ENCODE peak calls at places on chromosome 13, in nine cellular contexts. One of them, this sample, is unnamed.

GRCh38 chr13:74444877-74445479 is 310.8 kb upstream of the KLF12 start:
- DNase-seq in GM23338: no peak
- DNase-seq in neural progenitor cell: no peak
- DNase-seq in GM23248: peak
- DNase-seq in OCI-LY7: no peak
- DNase-seq in PC-3: peak
- DNase-seq in MM.1S: no peak
- DNase-seq in HCT116: no peak
- DNase-seq in SK-N-SH: peak
- DNase-seq in this sample: no peak

GRCh38 chr13:73754727-73755292 is 379.4 kb downstream of the KLF12 start:
- DNase-seq in GM23338: peak
- DNase-seq in neural progenitor cell: peak
- DNase-seq in GM23248: peak
- DNase-seq in OCI-LY7: peak
- DNase-seq in PC-3: peak
- DNase-seq in MM.1S: peak
- DNase-seq in HCT116: peak
- DNase-seq in SK-N-SH: peak
- DNase-seq in this sample: peak

GRCh38 chr13:73870970-73871935 is 263.0 kb downstream of the KLF12 start:
- DNase-seq in GM23338: peak
- DNase-seq in neural progenitor cell: no peak
- DNase-seq in GM23248: peak
- DNase-seq in OCI-LY7: no peak
- DNase-seq in PC-3: no peak
- DNase-seq in MM.1S: no peak
- DNase-seq in HCT116: no peak
- DNase-seq in SK-N-SH: no peak
- DNase-seq in this sample: no peak

GRCh38 chr13:48857576-48857975 is 118.1 kb upstream of the FNDC3A start:
- DNase-seq in GM23338: no peak
- DNase-seq in neural progenitor cell: no peak
- DNase-seq in GM23248: no peak
- DNase-seq in OCI-LY7: no peak
- DNase-seq in PC-3: no peak
- DNase-seq in MM.1S: no peak
- DNase-seq in HCT116: no peak
- DNase-seq in SK-N-SH: no peak
- DNase-seq in this sample: no peak

GRCh38 chr13:113901231-113901630 is 37.4 kb upstream of the GAS6 start:
- DNase-seq in GM23338: no peak
- DNase-seq in neural progenitor cell: no peak
- DNase-seq in GM23248: peak
- DNase-seq in OCI-LY7: no peak
- DNase-seq in PC-3: no peak
- DNase-seq in MM.1S: no peak
- DNase-seq in HCT116: no peak
- DNase-seq in SK-N-SH: no peak
- DNase-seq in this sample: no peak

GRCh38 chr13:49046534-49046933 is 70.8 kb downstream of the FNDC3A start:
- DNase-seq in GM23338: no peak
- DNase-seq in neural progenitor cell: no peak
- DNase-seq in GM23248: peak
- DNase-seq in OCI-LY7: no peak
- DNase-seq in PC-3: no peak
- DNase-seq in MM.1S: no peak
- DNase-seq in HCT116: no peak
- DNase-seq in SK-N-SH: no peak
- DNase-seq in this sample: no peak

GRCh38 chr13:73428137-73428536 is 369.3 kb downstream of the KLF5 start:
- DNase-seq in GM23338: no peak
- DNase-seq in neural progenitor cell: no peak
- DNase-seq in GM23248: peak
- DNase-seq in OCI-LY7: no peak
- DNase-seq in PC-3: peak
- DNase-seq in MM.1S: no peak
- DNase-seq in HCT116: peak
- DNase-seq in SK-N-SH: no peak
- DNase-seq in this sample: peak

GRCh38 chr13:41496420-41497234 is 39.3 kb downstream of the RGCC start:
- DNase-seq in GM23338: no peak
- DNase-seq in neural progenitor cell: no peak
- DNase-seq in GM23248: peak
- DNase-seq in OCI-LY7: no peak
- DNase-seq in PC-3: no peak
- DNase-seq in MM.1S: peak
- DNase-seq in HCT116: no peak
- DNase-seq in SK-N-SH: no peak
- DNase-seq in this sample: no peak

GRCh38 chr13:95156208-95156607 is 145.0 kb downstream of the ABCC4 start:
- DNase-seq in GM23338: no peak
- DNase-seq in neural progenitor cell: no peak
- DNase-seq in GM23248: peak
- DNase-seq in OCI-LY7: no peak
- DNase-seq in PC-3: peak
- DNase-seq in MM.1S: no peak
- DNase-seq in HCT116: no peak
- DNase-seq in SK-N-SH: peak
- DNase-seq in this sample: no peak

GRCh38 chr13:48902421-48902820 is 73.3 kb upstream of the FNDC3A start:
- DNase-seq in GM23338: peak
- DNase-seq in neural progenitor cell: peak
- DNase-seq in GM23248: peak
- DNase-seq in OCI-LY7: no peak
- DNase-seq in PC-3: peak
- DNase-seq in MM.1S: no peak
- DNase-seq in HCT116: no peak
- DNase-seq in SK-N-SH: no peak
- DNase-seq in this sample: peak

GRCh38 chr13:99970761-99971575 is 599 bp downstream of the ZIC5 start:
- DNase-seq in GM23338: peak
- DNase-seq in neural progenitor cell: peak
- DNase-seq in GM23248: peak
- DNase-seq in OCI-LY7: no peak
- DNase-seq in PC-3: no peak
- DNase-seq in MM.1S: no peak
- DNase-seq in HCT116: no peak
- DNase-seq in SK-N-SH: peak
- DNase-seq in this sample: no peak

GRCh38 chr13:47033216-47033615 is 136.4 kb upstream of the HTR2A start:
- DNase-seq in GM23338: no peak
- DNase-seq in neural progenitor cell: no peak
- DNase-seq in GM23248: peak
- DNase-seq in OCI-LY7: no peak
- DNase-seq in PC-3: peak
- DNase-seq in MM.1S: no peak
- DNase-seq in HCT116: no peak
- DNase-seq in SK-N-SH: no peak
- DNase-seq in this sample: no peak

GRCh38 chr13:89584058-89584457 is 1763.4 kb upstream of the MIR17HG start:
- DNase-seq in GM23338: peak
- DNase-seq in neural progenitor cell: no peak
- DNase-seq in GM23248: no peak
- DNase-seq in OCI-LY7: no peak
- DNase-seq in PC-3: no peak
- DNase-seq in MM.1S: no peak
- DNase-seq in HCT116: no peak
- DNase-seq in SK-N-SH: peak
- DNase-seq in this sample: no peak

GRCh38 chr13:94154362-94154761 is 325.1 kb downstream of the DCT start:
- DNase-seq in GM23338: no peak
- DNase-seq in neural progenitor cell: no peak
- DNase-seq in GM23248: peak
- DNase-seq in OCI-LY7: no peak
- DNase-seq in PC-3: peak
- DNase-seq in MM.1S: no peak
- DNase-seq in HCT116: no peak
- DNase-seq in SK-N-SH: no peak
- DNase-seq in this sample: no peak

GRCh38 chr13:42258747-42259146 is 13.2 kb upstream of the AKAP11 start:
- DNase-seq in GM23338: peak
- DNase-seq in neural progenitor cell: no peak
- DNase-seq in GM23248: no peak
- DNase-seq in OCI-LY7: no peak
- DNase-seq in PC-3: no peak
- DNase-seq in MM.1S: no peak
- DNase-seq in HCT116: no peak
- DNase-seq in SK-N-SH: no peak
- DNase-seq in this sample: no peak

GRCh38 chr13:53250272-53250875 is 221.8 kb downstream of the OLFM4 start:
- DNase-seq in GM23338: peak
- DNase-seq in neural progenitor cell: peak
- DNase-seq in GM23248: peak
- DNase-seq in OCI-LY7: peak
- DNase-seq in PC-3: peak
- DNase-seq in MM.1S: peak
- DNase-seq in HCT116: peak
- DNase-seq in SK-N-SH: peak
- DNase-seq in this sample: peak

GRCh38 chr13:110639935-110640334 is 24.6 kb downstream of the NAXD start:
- DNase-seq in GM23338: no peak
- DNase-seq in neural progenitor cell: no peak
- DNase-seq in GM23248: no peak
- DNase-seq in OCI-LY7: no peak
- DNase-seq in PC-3: no peak
- DNase-seq in MM.1S: no peak
- DNase-seq in HCT116: no peak
- DNase-seq in SK-N-SH: no peak
- DNase-seq in this sample: no peak
- H2AFZ ChIP-seq in GM23338: no peak
- H2AFZ ChIP-seq in neural progenitor cell: no peak
- H2AFZ ChIP-seq in GM23248: no peak
- H2AFZ ChIP-seq in OCI-LY7: no peak
- H2AFZ ChIP-seq in PC-3: no peak
- H2AFZ ChIP-seq in MM.1S: no peak
- H2AFZ ChIP-seq in HCT116: no peak
- H2AFZ ChIP-seq in SK-N-SH: no peak
- H2AFZ ChIP-seq in this sample: no peak

DNA sequence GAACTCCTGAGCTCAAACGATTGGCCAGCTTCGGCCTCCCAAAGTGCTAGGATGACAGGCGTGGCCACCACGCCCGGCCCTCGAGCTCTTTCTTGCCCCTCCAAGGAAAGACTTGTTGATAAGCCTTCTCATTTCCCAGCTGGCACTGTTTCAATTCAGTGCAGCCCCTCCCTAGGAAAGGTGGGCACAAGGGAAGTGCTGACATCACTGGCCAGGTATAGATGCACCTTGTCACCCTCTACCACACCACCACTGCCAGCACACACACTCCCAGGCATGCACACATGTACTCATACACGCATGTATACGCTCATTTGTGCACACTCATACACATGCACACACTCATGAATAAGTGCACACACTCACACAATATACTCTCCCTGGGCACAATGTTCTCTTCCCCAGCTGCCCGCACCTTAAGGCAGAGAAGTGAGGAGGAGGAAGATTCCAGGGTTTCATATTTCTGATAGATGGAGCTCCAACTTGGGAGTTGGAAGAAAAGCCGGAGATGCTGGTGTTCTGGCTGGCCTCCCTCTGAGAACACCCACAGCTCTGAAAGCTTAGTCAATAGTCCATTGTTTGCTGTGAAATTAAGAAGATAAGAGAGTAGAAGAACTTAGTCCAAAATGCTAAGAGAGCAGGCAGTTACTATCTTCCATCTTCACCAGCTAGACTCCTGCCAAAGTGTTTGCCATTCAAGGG is 196.7 kb downstream of the FOXO1 start:
- DNase-seq in GM23338: no peak
- DNase-seq in neural progenitor cell: no peak
- DNase-seq in GM23248: peak
- DNase-seq in OCI-LY7: no peak
- DNase-seq in PC-3: no peak
- DNase-seq in MM.1S: no peak
- DNase-seq in HCT116: no peak
- DNase-seq in SK-N-SH: no peak
- DNase-seq in this sample: no peak
- TF ChIP-seq EZH2phosphoT487 in GM23338: no peak
- TF ChIP-seq EZH2phosphoT487 in neural progenitor cell: no peak
- TF ChIP-seq EZH2phosphoT487 in GM23248: no peak
- TF ChIP-seq EZH2phosphoT487 in OCI-LY7: no peak
- TF ChIP-seq EZH2phosphoT487 in PC-3: no peak
- TF ChIP-seq EZH2phosphoT487 in MM.1S: no peak
- TF ChIP-seq EZH2phosphoT487 in HCT116: no peak
- TF ChIP-seq EZH2phosphoT487 in SK-N-SH: no peak
- TF ChIP-seq EZH2phosphoT487 in this sample: no peak

DNA sequence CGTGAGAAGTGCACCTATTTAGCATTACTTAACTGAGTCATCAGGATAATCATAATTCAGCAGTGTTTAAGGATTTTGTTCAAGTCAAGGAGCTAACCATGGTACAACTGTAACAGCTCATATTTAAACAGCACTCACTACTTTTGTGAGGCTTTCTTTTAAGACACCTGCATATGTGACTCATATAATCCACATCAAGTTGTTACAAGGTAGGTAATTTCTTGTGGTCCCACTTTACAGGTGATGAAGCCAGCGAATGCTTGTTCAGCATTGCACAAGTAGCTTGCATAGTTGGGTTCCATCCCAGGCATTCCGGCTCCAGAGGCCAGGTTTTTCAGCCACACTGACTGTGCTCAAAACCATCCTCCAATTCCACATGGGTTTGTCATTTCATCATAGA is 569.2 kb downstream of the MYO16 start:
- DNase-seq in GM23338: no peak
- DNase-seq in neural progenitor cell: no peak
- DNase-seq in GM23248: peak
- DNase-seq in OCI-LY7: no peak
- DNase-seq in PC-3: peak
- DNase-seq in MM.1S: no peak
- DNase-seq in HCT116: no peak
- DNase-seq in SK-N-SH: no peak
- DNase-seq in this sample: no peak
- H2AFZ ChIP-seq in GM23338: no peak
- H2AFZ ChIP-seq in neural progenitor cell: no peak
- H2AFZ ChIP-seq in GM23248: no peak
- H2AFZ ChIP-seq in OCI-LY7: no peak
- H2AFZ ChIP-seq in PC-3: no peak
- H2AFZ ChIP-seq in MM.1S: no peak
- H2AFZ ChIP-seq in HCT116: no peak
- H2AFZ ChIP-seq in SK-N-SH: no peak
- H2AFZ ChIP-seq in this sample: no peak

GRCh38 chr13:64723735-64724134 is 2506.4 kb downstream of the PCDH9 start:
- DNase-seq in GM23338: peak
- DNase-seq in neural progenitor cell: no peak
- DNase-seq in GM23248: peak
- DNase-seq in OCI-LY7: no peak
- DNase-seq in PC-3: peak
- DNase-seq in MM.1S: no peak
- DNase-seq in HCT116: peak
- DNase-seq in SK-N-SH: peak
- DNase-seq in this sample: peak
- TF ChIP-seq EZH2phosphoT487 in GM23338: no peak
- TF ChIP-seq EZH2phosphoT487 in neural progenitor cell: no peak
- TF ChIP-seq EZH2phosphoT487 in GM23248: no peak
- TF ChIP-seq EZH2phosphoT487 in OCI-LY7: no peak
- TF ChIP-seq EZH2phosphoT487 in PC-3: no peak
- TF ChIP-seq EZH2phosphoT487 in MM.1S: no peak
- TF ChIP-seq EZH2phosphoT487 in HCT116: no peak
- TF ChIP-seq EZH2phosphoT487 in SK-N-SH: no peak
- TF ChIP-seq EZH2phosphoT487 in this sample: no peak